ENCODE peak calls at places on chromosomes 16 and 17, in four cellular contexts. Y is fibroblast of lung, I is heart right ventricle, U is SW480. O is an unnamed sample.

GRCh38 chr17:28518578-28518977 is 12.4 kb downstream of the FOXN1 start:
- DNase-seq in Y (no peak), I (no peak), U (no peak), O (no peak)

GRCh38 chr17:16281351-16281750 is 64.3 kb downstream of the PIGL start:
- DNase-seq in Y (peak), I (no peak), U (peak), O (no peak)

GRCh38 chr16:31134625-31135534 is 647 bp downstream of the PRSS8 start:
- DNase-seq in Y (peak), I (no peak), U (no peak), O (no peak)

GRCh38 chr16:6081320-6081976 is 983.9 kb upstream of the EEF2KMT start:
- DNase-seq in Y (no peak), I (peak), U (peak), O (no peak)

GRCh38 chr16:72905581-72905980 is 142.3 kb downstream of the ZFHX3 start:
- DNase-seq in Y (no peak), I (no peak), U (peak), O (no peak)

GRCh38 chr17:13601776-13602551 is at the start of gene HS3ST3A1:
- DNase-seq in Y (peak), I (peak), U (peak), O (no peak)

GRCh38 chr17:40097931-40098845 is 2.2 kb downstream of the NR1D1 start:
- DNase-seq in Y (peak), I (peak), U (peak), O (peak)

GRCh38 chr17:1590031-1590746 is 27.6 kb upstream of the PITPNA start:
- DNase-seq in Y (peak), I (peak), U (peak), O (no peak)

GRCh38 chr16:30357715-30358576 is 2.8 kb upstream of the CD2BP2 start:
- DNase-seq in Y (no peak), I (no peak), U (no peak), O (no peak)

GRCh38 chr16:56870271-56870888 is 5.4 kb downstream of the SLC12A3 start:
- DNase-seq in Y (no peak), I (no peak), U (no peak), O (no peak)

GRCh38 chr16:4675864-4676786 is 17.2 kb upstream of the NUDT16L1 start:
- DNase-seq in Y (no peak), I (no peak), U (no peak), O (no peak)

GRCh38 chr17:17359271-17359670 is 56.1 kb downstream of the NT5M start:
- DNase-seq in Y (no peak), I (no peak), U (no peak), O (no peak)

GRCh38 chr16:18983565-18984424 is at the start of gene TMC7:
- DNase-seq in Y (peak), I (peak), U (peak), O (peak)

GRCh38 chr17:73320601-73321264 is 8.9 kb upstream of the CDC42EP4 start:
- DNase-seq in Y (no peak), I (no peak), U (peak), O (no peak)

GRCh38 chr16:89216315-89217137 is 977 bp upstream of the ZNF778 start:
- DNase-seq in Y (peak), I (peak), U (peak), O (peak)

GRCh38 chr17:76442341-76443338 is 10.3 kb downstream of the UBE2O start:
- DNase-seq in Y (no peak), I (no peak), U (no peak), O (no peak)

GRCh38 chr16:19542138-19542821 is 13.2 kb upstream of the VPS35L start:
- DNase-seq in Y (no peak), I (no peak), U (peak), O (no peak)

GRCh38 chr16:11742041-11742535 is 569 bp downstream of the TXNDC11 start:
- DNase-seq in Y (peak), I (peak), U (peak), O (peak)

GRCh38 chr16:84925092-84925772 is 86.1 kb downstream of the ZDHHC7 start:
- DNase-seq in Y (no peak), I (peak), U (no peak), O (peak)

GRCh38 chr17:35236821-35237220 is 6.1 kb upstream of the SLFN5 start:
- DNase-seq in Y (no peak), I (no peak), U (no peak), O (no peak)

GRCh38 chr17:39769974-39770587 is 32.3 kb downstream of the GRB7 start:
- DNase-seq in Y (no peak), I (no peak), U (peak), O (no peak)

GRCh38 chr17:17900615-17901520 is 64.1 kb upstream of the SREBF1 start:
- DNase-seq in Y (peak), I (peak), U (peak), O (peak)

GRCh38 chr17:67150826-67151225 is 94.2 kb downstream of the HELZ start:
- DNase-seq in Y (no peak), I (no peak), U (no peak), O (no peak)

GRCh38 chr17:66248285-66248684 is 19.1 kb upstream of the APOH start:
- DNase-seq in Y (no peak), I (peak), U (no peak), O (no peak)

GRCh38 chr17:80438806-80439205 is 23.8 kb downstream of the ENDOV start:
- DNase-seq in Y (no peak), I (no peak), U (no peak), O (no peak)

GRCh38 chr16:24685539-24686432 is 43.7 kb upstream of the TNRC6A start:
- DNase-seq in Y (peak), I (peak), U (no peak), O (peak)

GRCh38 chr17:43020789-43021738 is 1.1 kb downstream of the VAT1 start:
- DNase-seq in Y (peak), I (peak), U (peak), O (peak)

GRCh38 chr16:57624806-57625500 is 3.5 kb upstream of the ADGRG1 start:
- DNase-seq in Y (peak), I (no peak), U (no peak), O (no peak)

GRCh38 chr17:77656054-77656453 is 302.4 kb upstream of the TNRC6C start:
- DNase-seq in Y (no peak), I (no peak), U (no peak), O (no peak)